ENCODE peak calls at places on chromosomes 11 and 22, in four cellular contexts. M, H, T and N are unnamed samples.

GRCh38 chr11:75313457-75314272 is 37.8 kb downstream of the ARRB1 start:
- DNase-seq in M (no peak), H (peak), T (peak), N (peak)

GRCh38 chr22:49099496-49100124 is 728.1 kb downstream of the BRD1 start:
- DNase-seq in M (no peak), H (no peak), T (no peak), N (peak)

GRCh38 chr11:14551380-14551779 is 31.2 kb upstream of the PSMA1 start:
- DNase-seq in M (no peak), H (no peak), T (no peak), N (no peak)

GRCh38 chr11:119793335-119793984 is 64.5 kb upstream of the NECTIN1 start:
- DNase-seq in M (no peak), H (no peak), T (no peak), N (peak)

GRCh38 chr11:12045914-12046635 is 37.6 kb upstream of the DKK3 start:
- DNase-seq in M (no peak), H (no peak), T (no peak), N (no peak)

GRCh38 chr22:30276041-30276440 is 9.4 kb upstream of the OSM start:
- DNase-seq in M (no peak), H (no peak), T (no peak), N (no peak)

GRCh38 chr22:49211176-49211575 is 616.5 kb downstream of the BRD1 start:
- DNase-seq in M (no peak), H (peak), T (no peak), N (no peak)

GRCh38 chr22:27919943-27920755 is 1.1 kb upstream of the PITPNB start:
- DNase-seq in M (no peak), H (no peak), T (no peak), N (peak)

GRCh38 chr11:60169264-60169915 is 13.5 kb downstream of the MS4A6A start:
- DNase-seq in M (peak), H (no peak), T (no peak), N (peak)

GRCh38 chr22:36922752-36923457 is 9.5 kb downstream of the CSF2RB start:
- DNase-seq in M (no peak), H (no peak), T (no peak), N (no peak)

GRCh38 chr22:31279327-31279669 is 13.0 kb downstream of the PIK3IP1 start:
- DNase-seq in M (no peak), H (no peak), T (no peak), N (no peak)

GRCh38 chr11:82892611-82893169 is 7.5 kb downstream of the PRCP start:
- DNase-seq in M (no peak), H (no peak), T (no peak), N (no peak)
- H3K4me3 ChIP-seq in M (no peak), H (no peak), T (no peak), N (no peak)

DNA sequence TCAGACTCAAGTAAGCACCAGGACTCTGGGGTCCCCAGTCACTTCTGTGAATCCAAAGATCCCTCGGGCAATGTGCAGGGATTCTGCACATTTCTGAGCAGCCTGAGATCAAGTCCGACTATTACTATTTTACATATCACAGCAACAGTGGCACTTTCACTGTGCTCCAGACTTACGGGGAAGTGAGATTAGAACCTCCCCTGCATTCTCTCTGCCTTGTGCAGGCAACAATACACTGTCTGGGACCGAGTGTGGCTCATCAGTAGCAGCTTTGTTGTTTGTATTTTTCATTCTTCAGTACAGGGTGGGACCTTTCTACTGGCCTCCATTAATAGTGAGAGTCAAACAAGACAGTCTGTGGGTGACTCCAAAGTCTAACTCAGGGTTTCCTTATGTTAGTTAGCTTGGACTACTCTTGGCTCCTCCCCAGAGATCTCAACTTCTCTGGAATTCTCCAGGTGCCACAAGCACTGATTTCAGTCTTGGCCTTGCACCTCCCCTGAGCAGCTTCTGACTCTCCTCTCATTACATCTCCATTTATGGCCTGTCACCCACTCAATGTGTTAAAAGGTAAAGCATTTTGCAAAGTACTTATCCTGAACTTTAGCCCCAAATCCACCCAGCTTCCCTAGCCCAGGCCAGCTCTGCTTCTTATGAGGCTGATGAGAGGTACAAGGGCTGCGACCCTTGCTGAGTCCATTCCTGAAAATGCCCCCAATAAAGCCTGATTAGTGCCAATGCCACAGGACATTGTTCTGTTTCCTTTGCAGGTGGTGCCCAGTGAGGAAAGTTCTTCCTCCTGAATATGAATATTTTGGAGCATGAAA is 76.3 kb upstream of the TOP3B start:
- DNase-seq in M (no peak), H (no peak), T (no peak), N (no peak)
- H3K27ac ChIP-seq in M (no peak), H (no peak), T (no peak), N (no peak)

DNA sequence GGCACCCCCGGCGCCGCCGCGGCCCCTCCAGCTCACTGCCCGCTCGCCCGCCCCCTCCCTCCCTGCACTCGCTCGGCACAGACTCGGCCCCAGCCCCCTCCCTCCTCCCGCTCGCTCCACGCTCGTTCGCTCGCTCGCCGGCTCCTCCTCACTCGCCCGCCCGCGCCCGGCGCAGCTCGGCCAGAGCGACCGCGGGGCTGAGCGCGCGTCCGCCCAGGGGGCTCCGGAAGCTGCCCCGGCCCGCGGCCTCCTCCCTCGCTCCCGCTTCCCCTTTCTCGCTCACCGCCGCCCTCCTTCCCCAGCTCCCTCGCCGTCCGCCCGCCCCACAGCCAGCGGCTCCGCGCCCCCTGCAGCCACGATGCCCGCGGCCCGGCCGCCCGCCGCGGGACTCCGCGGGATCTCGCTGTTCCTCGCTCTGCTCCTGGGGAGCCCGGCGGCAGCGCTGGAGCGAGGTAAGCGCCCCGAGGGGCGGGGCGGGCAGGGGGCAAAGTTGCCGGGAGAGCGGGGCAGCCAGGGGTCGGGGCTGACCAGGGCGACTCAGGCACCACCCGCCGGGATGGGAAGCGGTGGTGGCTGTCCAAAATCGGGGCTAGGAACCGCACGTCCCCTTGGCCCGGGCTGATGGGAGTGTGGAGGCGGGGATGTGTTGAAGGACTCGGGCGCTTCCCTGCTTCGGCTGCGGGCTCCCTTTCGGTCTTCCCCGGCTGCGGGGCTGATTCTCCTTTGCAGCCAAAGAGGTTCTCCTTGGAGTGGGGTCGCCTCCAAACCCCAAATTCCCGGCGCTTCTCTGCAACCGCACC is at the start of gene SEZ6L:
- DNase-seq in M (no peak), H (no peak), T (peak), N (no peak)
- H3K4me3 ChIP-seq in M (no peak), H (peak), T (peak), N (no peak)

DNA sequence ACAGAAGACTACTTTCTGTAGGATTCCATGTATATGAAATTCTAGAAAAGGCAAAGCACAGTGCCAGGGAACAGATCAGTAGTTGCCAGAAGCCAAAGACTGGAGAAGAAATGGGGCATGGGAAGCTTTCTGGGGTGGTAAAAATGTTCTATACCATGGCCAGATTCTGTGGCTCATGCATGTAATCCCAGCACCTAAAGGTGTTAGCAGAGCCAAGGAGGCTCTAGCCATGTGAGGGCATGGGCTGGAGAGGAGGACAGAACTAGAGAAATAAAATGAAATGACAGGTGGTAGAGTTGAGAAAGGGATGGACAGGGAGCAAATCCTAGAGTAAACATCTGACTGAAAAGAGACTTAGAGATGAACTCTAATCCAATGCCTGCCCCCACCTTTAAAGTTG is 26.9 kb upstream of the HMGXB4 start:
- DNase-seq in M (no peak), H (no peak), T (no peak), N (no peak)
- H3K27ac ChIP-seq in M (no peak), H (no peak), T (no peak), N (no peak)